ENCODE peak calls at places on chromosomes 16 and 17, in seven cellular contexts. Z is ovary, H is uterus, R is suprapubic skin, Y is Peyer's patch, W is A549, L is heart left ventricle. S is an unnamed sample.

GRCh38 chr16:75402821-75403475 is 30.4 kb downstream of the CFDP1 start:
- DNase-seq in Z (no peak), H (no peak), R (no peak), Y (no peak), W (peak; percentile 44), L (no peak), S (no peak)

GRCh38 chr16:56325956-56326355 is 99.4 kb downstream of the AMFR start:
- DNase-seq in Z (no peak), H (no peak), R (no peak), Y (no peak), W (no peak), L (no peak), S (no peak)

GRCh38 chr16:84446086-84446485 is 58.4 kb downstream of the MEAK7 start:
- DNase-seq in Z (no peak), H (no peak), R (no peak), Y (peak; percentile 5), W (no peak), L (no peak), S (no peak)

GRCh38 chr16:88911148-88911945 is 44.9 kb upstream of the PABPN1L start:
- DNase-seq in Z (no peak), H (no peak), R (no peak), Y (no peak), W (no peak), L (no peak), S (no peak)

GRCh38 chr16:57194512-57194911 is 8.4 kb downstream of the RSPRY1 start:
- DNase-seq in Z (no peak), H (no peak), R (no peak), Y (no peak), W (peak; percentile 87), L (no peak), S (no peak)

GRCh38 chr17:63421681-63422645 is 24.1 kb downstream of the CYB561 start:
- DNase-seq in Z (no peak), H (no peak), R (no peak), Y (no peak), W (no peak), L (no peak), S (no peak)

GRCh38 chr17:30477758-30478115 is 529 bp downstream of the GOSR1 start:
- DNase-seq in Z (no peak), H (no peak), R (no peak), Y (no peak), W (peak; percentile 22), L (no peak), S (no peak)

GRCh38 chr17:7843536-7844291 is 9.7 kb downstream of the KDM6B start:
- DNase-seq in Z (peak; percentile 74), H (peak; percentile 76), R (peak; percentile 88), Y (peak; percentile 95), W (peak; percentile 96), L (peak; percentile 90), S (peak; percentile 92)

GRCh38 chr16:29900102-29900887 is at the start of gene ASPHD1:
- DNase-seq in Z (peak; percentile 82), H (peak; percentile 58), R (no peak), Y (peak; percentile 89), W (peak; percentile 77), L (peak; percentile 71), S (peak; percentile 85)

GRCh38 chr17:50056961-50057330 is 1.0 kb downstream of the ITGA3 start:
- DNase-seq in Z (no peak), H (no peak), R (no peak), Y (peak; percentile 73), W (peak; percentile 55), L (no peak), S (peak; percentile 43)

GRCh38 chr17:58268774-58269556 is 11.8 kb downstream of the MPO start:
- DNase-seq in Z (no peak), H (no peak), R (no peak), Y (no peak), W (no peak), L (no peak), S (no peak)

GRCh38 chr16:83095926-83096692 is 469.3 kb downstream of the CDH13 start:
- DNase-seq in Z (no peak), H (no peak), R (no peak), Y (no peak), W (no peak), L (no peak), S (no peak)

GRCh38 chr17:49201481-49201927 is 8.9 kb downstream of the GNGT2 start:
- DNase-seq in Z (no peak), H (no peak), R (no peak), Y (no peak), W (no peak), L (peak; percentile 42), S (no peak)

GRCh38 chr16:50430076-50430475 is 61.3 kb upstream of the BRD7 start:
- DNase-seq in Z (no peak), H (no peak), R (no peak), Y (no peak), W (no peak), L (no peak), S (no peak)

GRCh38 chr17:2042355-2042929 is 620 bp downstream of the OVCA2 start:
- DNase-seq in Z (no peak), H (no peak), R (no peak), Y (no peak), W (peak; percentile 61), L (no peak), S (peak; percentile 39)
- TF ChIP-seq POLR2A in Z (no peak), H (no peak), R (no peak), Y (no peak), W (no peak), L (no peak), S (no peak)

DNA sequence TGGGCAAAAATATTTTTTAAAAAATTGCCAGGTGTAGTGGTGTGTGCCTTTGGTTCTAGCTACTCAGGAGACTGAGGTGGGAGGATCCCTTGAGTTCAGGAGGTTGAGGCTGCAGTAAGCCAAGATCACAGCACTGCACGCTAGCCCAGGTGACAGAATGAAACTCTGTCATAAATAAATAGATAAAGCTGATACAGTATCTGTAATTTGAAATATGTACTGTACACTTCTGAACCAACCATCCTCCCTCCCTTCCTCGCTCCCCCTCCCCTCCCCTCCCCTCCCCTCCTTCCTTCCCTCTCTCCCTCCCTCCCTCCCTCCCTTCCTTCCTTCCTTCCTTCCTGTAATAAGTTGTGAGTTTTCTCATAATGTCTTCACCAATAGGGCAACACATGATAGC is 208.4 kb upstream of the RBFOX1 start:
- DNase-seq in Z (no peak), H (no peak), R (no peak), Y (no peak), W (no peak), L (no peak), S (no peak)
- H3K27ac ChIP-seq in Z (no peak overlapping the region), H (no peak overlapping the region), R (no peak overlapping the region), Y (no peak overlapping the region), W (no peak overlapping the region), L (no peak overlapping the region), S (no peak overlapping the region)

DNA sequence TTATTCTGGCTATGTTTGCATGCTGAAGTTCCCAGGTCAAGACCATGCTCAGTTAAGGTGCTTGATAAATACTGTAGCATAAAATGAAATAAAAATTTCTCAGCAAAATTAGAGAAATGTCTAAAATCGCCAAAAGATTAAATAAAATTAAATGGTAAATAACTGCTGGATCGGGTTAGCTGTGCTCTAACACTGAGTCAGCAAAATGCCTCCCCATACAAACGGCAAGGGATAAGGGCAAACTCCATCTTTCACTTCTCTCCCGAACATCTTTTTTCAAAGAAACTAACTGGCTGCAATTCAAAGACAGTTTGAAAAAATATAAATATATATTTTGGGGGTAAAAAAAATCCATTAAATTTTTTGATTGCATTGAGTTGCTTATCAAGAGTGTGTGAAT is 162.2 kb upstream of the ZFHX3 start:
- DNase-seq in Z (no peak), H (no peak), R (no peak), Y (no peak), W (no peak), L (no peak), S (no peak)
- TF ChIP-seq CTCF in Z (no peak), H (no peak), R (no peak), Y (no peak), W (no peak), L (no peak), S (no peak)

DNA sequence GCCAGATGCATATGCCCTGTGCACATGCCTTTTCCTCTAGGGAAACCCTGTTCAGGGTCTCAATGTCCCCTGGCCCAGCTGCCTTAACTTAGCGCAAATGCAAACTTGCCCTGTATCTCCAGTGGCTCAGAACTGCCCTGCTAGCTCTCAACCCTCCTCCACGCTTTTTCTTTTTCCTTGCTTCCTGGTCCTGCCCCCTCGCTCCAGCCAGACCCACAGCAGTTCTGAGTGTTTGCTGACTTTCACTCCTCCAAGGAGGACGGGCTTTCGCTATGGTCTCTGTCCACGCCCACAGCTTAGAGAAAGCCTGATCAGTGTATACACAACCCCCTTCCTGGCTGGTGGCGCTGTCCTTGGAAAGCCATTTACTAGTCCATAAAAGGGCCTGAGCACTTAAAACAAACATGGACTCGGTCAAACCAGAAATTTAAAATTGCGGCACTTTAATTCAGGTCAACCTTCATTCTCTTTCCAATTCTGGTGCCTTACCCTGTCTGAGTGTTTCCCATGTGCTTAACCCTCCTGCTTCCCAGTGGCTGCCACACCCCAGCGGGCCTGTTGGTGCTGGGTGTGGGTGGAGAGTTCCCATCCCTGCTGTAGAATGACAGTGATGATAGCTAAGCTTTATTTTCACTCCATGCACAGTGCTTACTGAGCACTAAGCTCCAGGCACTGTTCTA is 15.6 kb upstream of the TMEM98 start:
- DNase-seq in Z (peak; percentile 70), H (peak; percentile 67), R (peak; percentile 83), Y (peak; percentile 79), W (peak; percentile 76), L (peak; percentile 49), S (peak; percentile 86)
- TF ChIP-seq POLR2A in Z (no peak), H (no peak), R (no peak), Y (no peak), W (no peak), L (no peak), S (peak; percentile 72)

GRCh38 chr16:23333034-23333579 is 31.0 kb downstream of the SCNN1B start:
- DNase-seq in Z (no peak), H (no peak), R (no peak), Y (no peak), W (peak; percentile 41), L (no peak), S (peak; percentile 42)

GRCh38 chr16:23337836-23338550 is 35.9 kb downstream of the SCNN1B start:
- DNase-seq in Z (no peak), H (no peak), R (no peak), Y (no peak), W (no peak), L (no peak), S (no peak)

GRCh38 chr16:23333962-23334361 is 31.9 kb downstream of the SCNN1B start:
- DNase-seq in Z (no peak), H (no peak), R (no peak), Y (no peak), W (peak; percentile 23), L (no peak), S (no peak)

GRCh38 chr16:23334421-23334853 is 32.3 kb downstream of the SCNN1B start:
- DNase-seq in Z (no peak), H (no peak), R (no peak), Y (no peak), W (no peak), L (no peak), S (no peak)

GRCh38 chr16:23334950-23335349 is 32.8 kb downstream of the SCNN1B start:
- DNase-seq in Z (no peak), H (no peak), R (no peak), Y (no peak), W (no peak), L (no peak), S (no peak)
- H3K27ac ChIP-seq in Z (no peak overlapping the region), H (no peak overlapping the region), R (no peak overlapping the region), Y (no peak overlapping the region), W (no peak overlapping the region), L (no peak overlapping the region), S (no peak overlapping the region)

GRCh38 chr16:22844426-22844825 is 30.5 kb downstream of the HS3ST2 start:
- DNase-seq in Z (no peak), H (no peak), R (no peak), Y (no peak), W (no peak), L (no peak), S (no peak)
- TF ChIP-seq CTCF in Z (no peak), H (no peak), R (no peak), Y (no peak), W (no peak), L (no peak), S (no peak)

S was measured in adrenal gland.